ENCODE peak calls at places on chromosomes 7 and 10, in six cellular contexts. M is SK-N-SH, V is hepatocyte, T is GM23248, P is GM23338, W is neural progenitor cell. E is an unnamed sample.

GRCh38 chr10:71314028-71314693 is 4.9 kb upstream of the SLC29A3 start:
- DNase-seq in P (peak; percentile 80), T (peak; percentile 65), M (peak; percentile 81), W (peak; percentile 82), V (peak; percentile 81), E (peak; percentile 50)

GRCh38 chr7:101299511-101300464 is 21.8 kb downstream of the IFT22 start:
- DNase-seq in V (peak; percentile 25), M (peak; percentile 52), P (peak; percentile 64), W (peak; percentile 62), T (no peak), E (no peak)

GRCh38 chr10:42869977-42870350 is 87.4 kb downstream of the BMS1 start:
- DNase-seq in T (no peak), M (no peak), V (no peak), W (no peak), P (no peak), E (no peak)

GRCh38 chr10:44908071-44908709 is 2.9 kb upstream of the TMEM72 start:
- DNase-seq in V (peak; percentile 53), W (peak; percentile 52), M (no peak), P (peak; percentile 54), T (no peak), E (peak; percentile 17)

GRCh38 chr10:127968027-127968441 is 61.1 kb downstream of the PTPRE start:
- DNase-seq in P (peak; percentile 32), W (no peak), V (no peak), T (no peak), M (no peak), E (no peak)

GRCh38 chr7:156475666-156476065 is 164.9 kb upstream of the RNF32 start:
- DNase-seq in P (no peak), V (no peak), M (no peak), W (peak; percentile 76), T (peak; percentile 52), E (peak; percentile 62)

GRCh38 chr7:36286241-36286640 is 103.4 kb upstream of the ANLN start:
- DNase-seq in P (no peak), W (no peak), T (no peak), M (no peak), V (no peak), E (no peak)

GRCh38 chr7:121521681-121522405 is 125.7 kb upstream of the FAM3C start:
- DNase-seq in P (no peak), V (no peak), W (no peak), M (no peak), T (no peak), E (no peak)

GRCh38 chr10:47318706-47319105 is 3.5 kb upstream of the GDF2 start:
- DNase-seq in T (no peak), V (no peak), P (peak; percentile 44), W (no peak), M (no peak), E (peak; percentile 20)

GRCh38 chr7:82015751-82016150 is 245.9 kb upstream of the HGF start:
- DNase-seq in P (no peak), W (no peak), M (no peak), V (no peak), T (peak; percentile 13), E (peak; percentile 24)

GRCh38 chr10:5546891-5547683 is 22.3 kb downstream of the CALML3 start:
- DNase-seq in T (peak; percentile 53), V (peak; percentile 55), P (no peak), W (no peak), M (no peak), E (peak; percentile 90)

GRCh38 chr7:82723411-82723810 is 279.8 kb upstream of the CACNA2D1 start:
- DNase-seq in M (no peak), T (peak; percentile 49), P (no peak), V (no peak), W (no peak), E (peak; percentile 26)

GRCh38 chr7:80357530-80357929 is 154.3 kb downstream of the GNAT3 start:
- DNase-seq in M (no peak), W (no peak), T (peak; percentile 49), V (no peak), P (no peak), E (no peak)

GRCh38 chr7:73699370-73700069 is 16.1 kb downstream of the BUD23 start:
- DNase-seq in W (no peak), T (no peak), P (no peak), M (peak; percentile 44), V (peak; percentile 62), E (no peak)

GRCh38 chr10:97618733-97619132 is 14.6 kb downstream of the MORN4 start:
- DNase-seq in P (no peak), V (no peak), T (no peak), M (no peak), W (no peak), E (no peak)

GRCh38 chr7:120733143-120733542 is 124.8 kb downstream of the TSPAN12 start:
- DNase-seq in M (no peak), W (no peak), T (peak; percentile 75), P (no peak), V (no peak), E (peak; percentile 66)

GRCh38 chr10:35874326-35875070 is 232.4 kb upstream of the FZD8 start:
- DNase-seq in W (peak; percentile 25), V (no peak), M (no peak), T (no peak), P (no peak), E (no peak)

GRCh38 chr7:33550979-33551378 is 354.4 kb upstream of the BMPER start:
- DNase-seq in M (no peak), V (no peak), P (no peak), T (no peak), W (no peak), E (no peak)

GRCh38 chr10:11403116-11403515 is 208.3 kb downstream of the USP6NL start:
- DNase-seq in T (no peak), V (no peak), M (no peak), P (no peak), W (no peak), E (no peak)

GRCh38 chr10:72274730-72275350 is 1.1 kb downstream of the DDIT4 start:
- DNase-seq in V (peak; percentile 77), W (peak; percentile 68), T (peak; percentile 82), M (peak; percentile 76), P (peak; percentile 77), E (peak; percentile 41)

GRCh38 chr7:93778384-93778783 is 112.2 kb downstream of the TFPI2 start:
- DNase-seq in M (no peak), W (no peak), P (no peak), V (no peak), T (no peak), E (no peak)

GRCh38 chr7:47500103-47500563 is 81.8 kb downstream of the TNS3 start:
- DNase-seq in W (no peak), T (no peak), V (peak; percentile 76), M (no peak), P (no peak), E (no peak)

GRCh38 chr10:91313761-91314520 is 93.5 kb downstream of the PCGF5 start:
- DNase-seq in P (no peak), V (no peak), M (no peak), T (peak; percentile 81), W (no peak), E (no peak)

GRCh38 chr10:69863580-69863979 is 61.9 kb downstream of the COL13A1 start:
- DNase-seq in M (no peak), P (no peak), W (no peak), T (peak; percentile 71), V (no peak), E (peak; percentile 84)

GRCh38 chr10:120734476-120735078 is 116.6 kb upstream of the WDR11 start:
- DNase-seq in P (no peak), T (no peak), V (no peak), W (no peak), M (no peak), E (peak; percentile 50)

GRCh38 chr7:73454424-73454823 is 20.8 kb downstream of the FZD9 start:
- DNase-seq in P (no peak), T (no peak), M (no peak), W (no peak), V (no peak), E (no peak)

GRCh38 chr10:6027929-6028328 is 34.2 kb downstream of the IL2RA start:
- DNase-seq in M (no peak), P (no peak), T (no peak), V (no peak), W (no peak), E (no peak)

GRCh38 chr7:116672596-116673503 is 854 bp downstream of the MET start:
- DNase-seq in T (peak; percentile 78), P (peak; percentile 60), V (peak; percentile 35), M (peak; percentile 19), W (peak; percentile 42), E (peak; percentile 71)

GRCh38 chr7:106022193-106022821 is 59.2 kb downstream of the CDHR3 start:
- DNase-seq in M (no peak), P (no peak), T (no peak), W (no peak), V (no peak), E (no peak)

GRCh38 chr7:45663167-45663921 is 89.2 kb downstream of the ADCY1 start:
- DNase-seq in W (peak; percentile 52), M (no peak), T (peak; percentile 46), V (peak; percentile 32), P (peak; percentile 70), E (peak; percentile 32)
- TF ChIP-seq EZH2phosphoT487 in W (no peak), M (no peak), T (no peak), V (no peak), P (no peak), E (no peak)

DNA sequence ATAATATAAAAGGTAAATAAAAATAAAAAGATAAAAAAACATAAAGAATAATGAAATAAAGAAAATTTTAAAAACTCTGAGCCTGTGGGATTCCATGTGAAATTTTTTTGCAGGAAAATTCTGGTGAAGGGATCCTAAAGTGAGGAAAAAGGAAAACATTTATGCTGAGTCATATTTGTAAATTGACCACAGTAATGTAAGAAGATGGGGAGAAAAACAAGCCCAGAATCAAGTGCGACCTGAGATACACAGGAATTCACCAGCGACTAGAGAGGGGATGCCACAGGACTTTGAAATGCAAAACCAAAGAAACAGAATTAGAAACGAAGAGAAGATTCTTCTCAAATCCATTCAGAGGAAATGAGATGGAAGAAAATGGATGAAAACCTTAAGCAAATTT is 133.8 kb upstream of the PFKP start:
- DNase-seq in M (no peak), W (no peak), P (peak; percentile 17), T (no peak), V (no peak), E (no peak)
- TF ChIP-seq EZH2phosphoT487 in M (no peak), W (no peak), P (no peak), T (no peak), V (no peak), E (no peak)

GRCh38 chr10:133162910-133163856 is 3.2 kb downstream of the KNDC1 start:
- DNase-seq in W (no peak), V (no peak), P (no peak), M (no peak), T (no peak), E (no peak)
- TF ChIP-seq EZH2phosphoT487 in W (no peak), V (no peak), P (no peak), M (no peak), T (no peak), E (no peak)

GRCh38 chr7:151921451-151921850 is 34.8 kb upstream of the GALNTL5 start:
- DNase-seq in V (no peak), W (no peak), T (no peak), M (no peak), P (no peak), E (no peak)

GRCh38 chr7:151924001-151924400 is 32.2 kb upstream of the GALNTL5 start:
- DNase-seq in W (no peak), T (no peak), P (no peak), M (no peak), V (no peak), E (no peak)

GRCh38 chr7:151924508-151924907 is 31.7 kb upstream of the GALNTL5 start:
- DNase-seq in T (no peak), V (peak; percentile 26), W (no peak), P (no peak), M (no peak), E (no peak)

GRCh38 chr7:151925446-151926335 is 30.6 kb upstream of the GALNTL5 start:
- DNase-seq in W (no peak), T (peak; percentile 24), P (no peak), V (no peak), M (peak; percentile 38), E (peak; percentile 46)

GRCh38 chr7:151923097-151923876 is 33.0 kb upstream of the GALNTL5 start:
- DNase-seq in W (no peak), M (no peak), T (peak; percentile 17), V (no peak), P (no peak), E (no peak)
- TF ChIP-seq EZH2phosphoT487 in W (no peak), M (no peak), T (no peak), V (no peak), P (no peak), E (no peak)

E was measured in PC-3.